ENCODE peak calls at places on chromosomes 7 and 10, in six cellular contexts. Y, U, L, F, E and V are unnamed samples.
A peak's percentile ranks its signal among the peaks of the same experiment; 100 is the strongest.

GRCh38 chr7:99835189-99835588 is 7.4 kb downstream of the CYP3A43 start:
- DNase-seq in Y (no peak), U (no peak), L (no peak), F (no peak), E (no peak), V (no peak)

GRCh38 chr10:63083904-63084689 is 49.0 kb upstream of the NRBF2 start:
- DNase-seq in Y (peak; percentile 26), U (no peak), L (peak; percentile 71), F (peak; percentile 5), E (peak; percentile 27), V (peak; percentile 29)

GRCh38 chr7:31249671-31250070 is 90.9 kb downstream of the NEUROD6 start:
- DNase-seq in Y (no peak), U (no peak), L (no peak), F (no peak), E (no peak), V (no peak)

GRCh38 chr7:40469481-40469880 is 334.7 kb downstream of the SUGCT start:
- DNase-seq in Y (no peak), U (no peak), L (no peak), F (no peak), E (no peak), V (peak; percentile 88)

GRCh38 chr7:105769951-105770628 is 106.3 kb downstream of the ATXN7L1 start:
- DNase-seq in Y (no peak), U (no peak), L (peak; percentile 51), F (no peak), E (no peak), V (no peak)

GRCh38 chr10:77550378-77550777 is 87.2 kb downstream of the KCNMA1 start:
- DNase-seq in Y (no peak), U (no peak), L (no peak), F (no peak), E (no peak), V (no peak)

GRCh38 chr7:108497082-108497725 is 28.7 kb downstream of the PNPLA8 start:
- DNase-seq in Y (peak; percentile 14), U (no peak), L (peak; percentile 53), F (peak; percentile 22), E (peak; percentile 13), V (peak; percentile 1)

GRCh38 chr7:134330990-134331389 is 14.3 kb upstream of the SLC35B4 start:
- DNase-seq in Y (no peak), U (no peak), L (no peak), F (no peak), E (no peak), V (no peak)

GRCh38 chr7:105835441-105835840 is 41.0 kb downstream of the ATXN7L1 start:
- DNase-seq in Y (no peak), U (no peak), L (no peak), F (no peak), E (no peak), V (no peak)

GRCh38 chr10:77836299-77836820 is 90.2 kb downstream of the DLG5 start:
- DNase-seq in Y (peak; percentile 54), U (peak; percentile 43), L (no peak), F (peak; percentile 11), E (peak; percentile 91), V (no peak)

GRCh38 chr10:98349508-98349922 is 65.5 kb downstream of the PYROXD2 start:
- DNase-seq in Y (no peak), U (no peak), L (no peak), F (no peak), E (no peak), V (peak; percentile 100)

GRCh38 chr7:360454-361100 is 70.6 kb downstream of the FOXL3 start:
- DNase-seq in Y (peak; percentile 56), U (peak; percentile 36), L (no peak), F (no peak), E (no peak), V (no peak)

GRCh38 chr10:350981-351501 is 215.8 kb downstream of the ZMYND11 start:
- DNase-seq in Y (no peak), U (no peak), L (no peak), F (no peak), E (no peak), V (no peak)